ENCODE peak calls at places on chromosomes 3 and 15, in four cellular contexts. B is SK-N-SH, T is MM.1S, C is GM23338. Z is an unnamed sample.

GRCh38 chr15:78007965-78008886 is 69.3 kb downstream of the TBC1D2B start:
- DNase-seq in B (no peak), T (no peak), C (no peak), Z (no peak)

GRCh38 chr3:23368731-23369130 is 165.6 kb downstream of the UBE2E2 start:
- DNase-seq in B (no peak), T (no peak), C (no peak), Z (no peak)

GRCh38 chr3:40661285-40661684 is 136.5 kb downstream of the ZNF621 start:
- DNase-seq in B (no peak), T (no peak), C (no peak), Z (no peak)

GRCh38 chr3:155995525-155996370 is 124.6 kb upstream of the KCNAB1 start:
- DNase-seq in B (peak), T (peak), C (peak), Z (peak)

GRCh38 chr3:192303235-192303634 is 424.1 kb downstream of the FGF12 start:
- DNase-seq in B (no peak), T (no peak), C (peak), Z (no peak)

GRCh38 chr3:196975349-196975748 is 6.7 kb upstream of the PIGZ start:
- DNase-seq in B (no peak), T (no peak), C (no peak), Z (no peak)

GRCh38 chr3:79976466-79976865 is 208.7 kb upstream of the ROBO1 start:
- DNase-seq in B (no peak), T (no peak), C (no peak), Z (no peak)

GRCh38 chr15:35921051-35921450 is 375.1 kb upstream of the DPH6 start:
- DNase-seq in B (no peak), T (no peak), C (no peak), Z (no peak)

GRCh38 chr15:41485226-41485625 is 8.4 kb upstream of the ITPKA start:
- DNase-seq in B (no peak), T (no peak), C (no peak), Z (no peak)

GRCh38 chr3:71244153-71245051 is 339.1 kb downstream of the FOXP1 start:
- DNase-seq in B (no peak), T (no peak), C (no peak), Z (no peak)

GRCh38 chr15:32029862-32030781 is at the start of gene CHRNA7:
- DNase-seq in B (peak), T (peak), C (peak), Z (peak)

GRCh38 chr3:53134631-53135232 is 4.5 kb upstream of the RFT1 start:
- DNase-seq in B (peak), T (peak), C (peak), Z (peak)

GRCh38 chr3:40800343-40800742 is 275.6 kb downstream of the ZNF621 start:
- DNase-seq in B (no peak), T (no peak), C (peak), Z (no peak)

GRCh38 chr3:14836049-14836468 is 17.3 kb downstream of the FGD5 start:
- DNase-seq in B (no peak), T (no peak), C (no peak), Z (no peak)

GRCh38 chr3:48707157-48707556 is 9.9 kb downstream of the IP6K2 start:
- DNase-seq in B (no peak), T (no peak), C (no peak), Z (no peak)

GRCh38 chr3:136366289-136366688 is 116.1 kb downstream of the PCCB start:
- DNase-seq in B (no peak), T (no peak), C (no peak), Z (no peak)

GRCh38 chr15:98174286-98174685 is 213.8 kb downstream of the ARRDC4 start:
- DNase-seq in B (no peak), T (no peak), C (peak), Z (no peak)

GRCh38 chr3:40930772-40931171 is 268.5 kb upstream of the CTNNB1 start:
- DNase-seq in B (no peak), T (no peak), C (no peak), Z (no peak)

GRCh38 chr3:128878556-128879124 is 780 bp upstream of the ACAD9 start:
- DNase-seq in B (peak), T (peak), C (peak), Z (peak)

GRCh38 chr3:18425641-18426403 is 683 bp upstream of the SATB1 start:
- DNase-seq in B (peak), T (no peak), C (peak), Z (peak)

GRCh38 chr15:36940636-36941285 is 159.6 kb downstream of the MEIS2 start:
- DNase-seq in B (no peak), T (no peak), C (no peak), Z (no peak)

GRCh38 chr3:189737071-189737470 is 105.9 kb downstream of the TP63 start:
- DNase-seq in B (no peak), T (no peak), C (no peak), Z (no peak)

GRCh38 chr3:14491396-14492190 is 48.5 kb downstream of the GRIP2 start:
- DNase-seq in B (no peak), T (no peak), C (no peak), Z (no peak)

GRCh38 chr3:149955449-149955848 is 15.2 kb downstream of the PFN2 start:
- DNase-seq in B (no peak), T (no peak), C (no peak), Z (no peak)

GRCh38 chr3:62577153-62577552 is 203.8 kb upstream of the FEZF2 start:
- DNase-seq in B (no peak), T (no peak), C (no peak), Z (no peak)

GRCh38 chr3:28386049-28386448 is 37.4 kb upstream of the AZI2 start:
- DNase-seq in B (no peak), T (no peak), C (no peak), Z (no peak)

GRCh38 chr3:141955163-141955562 is 78.7 kb downstream of the ATP1B3 start:
- DNase-seq in B (no peak), T (no peak), C (no peak), Z (no peak)

GRCh38 chr3:45688194-45688881 is 858 bp upstream of the SACM1L start:
- DNase-seq in B (peak), T (peak), C (peak), Z (peak)

GRCh38 chr3:135017494-135017893 is 222.4 kb downstream of the EPHB1 start:
- DNase-seq in B (no peak), T (no peak), C (no peak), Z (no peak)
- TF ChIP-seq EZH2phosphoT487 in B (no peak), T (no peak), C (no peak), Z (no peak)

GRCh38 chr15:99506399-99506798 is 59.4 kb upstream of the MEF2A start:
- DNase-seq in B (no peak), T (no peak), C (no peak), Z (no peak)

GRCh38 chr15:99509686-99510461 is 55.9 kb upstream of the MEF2A start:
- DNase-seq in B (no peak), T (no peak), C (no peak), Z (peak)

GRCh38 chr15:99507016-99507731 is 58.6 kb upstream of the MEF2A start:
- DNase-seq in B (peak), T (no peak), C (no peak), Z (peak)

GRCh38 chr15:99508807-99509311 is 56.9 kb upstream of the MEF2A start:
- DNase-seq in B (no peak), T (no peak), C (no peak), Z (peak)

DNA sequence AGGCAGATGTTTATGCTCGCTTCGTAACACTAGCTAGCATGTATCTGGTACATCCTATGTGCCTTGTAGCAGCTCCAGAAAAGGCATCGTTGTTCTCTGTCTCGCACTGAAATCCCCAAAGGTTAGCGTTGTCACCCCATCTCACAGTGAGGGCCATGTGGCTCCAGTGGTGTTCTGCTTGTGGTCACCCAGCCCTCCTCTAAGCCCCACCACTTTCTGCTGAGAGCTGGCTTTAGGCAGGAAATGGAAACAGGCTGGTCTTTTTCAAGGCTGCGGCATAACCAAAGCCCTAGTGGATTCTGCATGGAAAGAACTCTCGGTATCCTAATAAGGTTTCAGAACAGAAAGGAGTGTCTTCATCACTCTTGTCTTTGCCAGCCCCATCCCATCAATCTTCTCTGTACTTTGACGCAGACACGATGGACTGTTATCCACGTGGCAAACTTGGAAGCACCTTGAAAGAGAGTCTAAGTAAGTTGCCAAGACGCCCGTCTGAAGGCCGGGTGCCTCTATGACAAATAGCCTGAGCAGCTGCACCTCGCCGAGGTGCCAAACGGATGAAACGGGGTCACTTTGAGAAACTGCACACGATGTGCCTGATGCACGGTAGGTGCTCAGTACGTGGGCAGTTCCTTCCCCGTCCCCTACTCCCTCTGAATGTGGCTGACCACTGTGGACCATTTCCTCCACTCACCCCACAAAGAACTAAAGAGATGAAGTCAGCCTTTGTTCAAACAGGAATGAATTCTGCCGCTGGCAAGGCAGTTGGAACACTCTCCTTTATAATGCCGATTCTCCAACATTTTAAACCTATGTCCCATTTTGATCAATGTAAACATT is 57.8 kb upstream of the MEF2A start:
- DNase-seq in B (peak), T (no peak), C (no peak), Z (no peak)
- H3K4me3 ChIP-seq in B (no peak), T (no peak), C (no peak), Z (no peak)

DNA sequence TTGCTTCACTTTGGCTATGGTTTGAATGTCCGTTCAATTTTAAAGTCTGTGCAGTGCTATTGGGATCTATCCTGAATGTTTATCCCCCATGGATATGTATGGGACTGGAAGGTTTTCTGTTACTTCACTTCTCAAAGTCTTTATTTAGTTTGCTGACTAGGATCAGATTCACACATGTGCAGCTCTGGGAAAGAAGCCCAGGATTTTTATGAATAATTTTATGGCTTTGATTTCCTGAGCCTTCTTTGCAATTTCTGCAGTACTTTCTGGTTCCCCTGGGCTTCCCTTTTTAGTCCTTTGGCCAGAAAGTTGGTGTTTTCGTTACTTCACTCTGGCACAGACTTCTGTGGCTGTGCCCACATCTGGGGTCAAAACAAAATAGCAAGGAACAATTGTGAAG is 721.0 kb downstream of the OTOL1 start:
- DNase-seq in B (no peak), T (no peak), C (no peak), Z (no peak)
- H3K4me2 ChIP-seq in B (no peak), T (no peak), C (no peak), Z (no peak)

GRCh38 chr15:66601521-66601920 is 35.7 kb upstream of the LCTL start:
- DNase-seq in B (no peak), T (no peak), C (no peak), Z (no peak)

GRCh38 chr15:66600240-66600627 is 34.4 kb upstream of the LCTL start:
- DNase-seq in B (no peak), T (no peak), C (no peak), Z (no peak)

GRCh38 chr15:66599536-66600239 is 33.9 kb upstream of the LCTL start:
- DNase-seq in B (no peak), T (no peak), C (no peak), Z (no peak)

GRCh38 chr15:66608159-66608558 is 42.4 kb upstream of the LCTL start:
- DNase-seq in B (no peak), T (no peak), C (no peak), Z (no peak)

GRCh38 chr15:66603301-66604179 is 37.7 kb upstream of the LCTL start:
- DNase-seq in B (peak), T (peak), C (peak), Z (peak)
- TF ChIP-seq EZH2phosphoT487 in B (no peak), T (no peak), C (no peak), Z (no peak)

GRCh38 chr3:25789596-25790556 is at the start of gene OXSM:
- DNase-seq in B (peak), T (peak), C (peak), Z (peak)
- H3K4me3 ChIP-seq in B (peak), T (peak), C (peak), Z (peak)

DNA sequence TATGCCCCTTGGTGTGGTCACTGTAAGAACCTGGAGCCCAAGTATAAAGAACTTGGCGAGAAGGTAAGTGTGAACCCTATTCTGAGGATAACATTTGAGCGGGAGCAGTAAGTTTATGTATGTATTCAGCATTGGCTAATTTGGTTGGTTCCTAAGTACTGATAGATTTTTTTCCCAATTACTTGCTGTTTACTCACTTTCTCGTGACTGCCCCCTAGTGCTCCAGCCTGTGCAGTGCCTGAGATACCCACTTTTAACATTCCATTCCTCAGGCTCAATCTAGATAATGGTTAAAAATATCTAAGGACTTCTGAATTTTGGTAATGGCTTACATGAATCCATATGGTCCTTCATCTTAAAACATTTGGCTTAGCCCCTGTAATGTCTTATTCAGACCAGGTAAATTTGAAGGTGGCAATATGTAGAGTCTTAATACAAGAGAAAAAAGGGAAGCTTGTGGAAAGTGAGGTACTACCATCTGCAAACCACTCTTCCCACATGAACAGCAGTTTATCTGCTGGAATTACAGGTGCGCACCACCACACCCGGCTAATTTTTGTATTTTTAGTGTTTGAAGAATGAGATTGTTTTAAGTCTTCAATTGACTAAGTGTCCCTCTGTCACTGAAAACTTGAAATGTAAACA is 7.1 kb downstream of the ELL3 start:
- DNase-seq in B (peak), T (peak), C (peak), Z (peak)
- H3K4me2 ChIP-seq in B (no peak), T (no peak), C (no peak), Z (no peak)

GRCh38 chr3:125055913-125056705 is at the start of gene HEG1:
- DNase-seq in B (peak), T (peak), C (peak), Z (peak)

GRCh38 chr3:125052671-125053303 is 3.0 kb downstream of the HEG1 start:
- DNase-seq in B (no peak), T (no peak), C (peak), Z (no peak)

GRCh38 chr3:125053304-125053699 is 2.5 kb downstream of the HEG1 start:
- DNase-seq in B (no peak), T (no peak), C (no peak), Z (no peak)

GRCh38 chr3:125055165-125055912 is 458 bp downstream of the HEG1 start:
- DNase-seq in B (peak), T (no peak), C (peak), Z (peak)

GRCh38 chr3:125054436-125055164 is 1.2 kb downstream of the HEG1 start:
- DNase-seq in B (peak), T (peak), C (peak), Z (peak)
- TF ChIP-seq EZH2phosphoT487 in B (no peak), T (no peak), C (no peak), Z (no peak)

Z was measured in OCI-LY7.